ENCODE peak calls at places on chromosomes 5 and 9, in seven cellular contexts. F, D, Q, X, Y, Z and W are unnamed samples.

GRCh38 chr5:163908253-163908652 is 402.8 kb downstream of the MAT2B start:
- DNase-seq in D (no peak), F (no peak), Z (no peak), X (no peak), Y (no peak), Q (no peak), W (no peak)

GRCh38 chr5:180401236-180401907 is 48.2 kb upstream of the GFPT2 start:
- DNase-seq in F (no peak), D (no peak), X (no peak), Y (no peak), Q (no peak), Z (no peak), W (no peak)

GRCh38 chr9:137417161-137418021 is 5.6 kb downstream of the EXD3 start:
- DNase-seq in D (no peak), Z (no peak), X (no peak), Y (no peak), Q (no peak), F (no peak), W (no peak)

GRCh38 chr5:93582677-93583524 is at the start of gene NR2F1:
- DNase-seq in Z (peak; percentile 54), F (no peak), D (no peak), X (no peak), Y (peak; percentile 55), Q (peak; percentile 81), W (no peak)

GRCh38 chr9:18906656-18907395 is 126.2 kb downstream of the SAXO1 start:
- DNase-seq in Q (no peak), F (no peak), D (no peak), X (no peak), Z (no peak), Y (no peak), W (peak; percentile 7)

GRCh38 chr5:149422429-149423286 is 43.6 kb upstream of the IL17B start:
- DNase-seq in X (no peak), F (no peak), D (peak; percentile 95), Q (peak; percentile 41), Z (no peak), Y (peak; percentile 47), W (no peak)

GRCh38 chr9:123255718-123256117 is 12.7 kb downstream of the STRBP start:
- DNase-seq in Z (no peak), Q (no peak), F (no peak), Y (no peak), D (no peak), X (no peak), W (no peak)

GRCh38 chr9:136075881-136076678 is 19.0 kb downstream of the NACC2 start:
- DNase-seq in Y (no peak), F (no peak), Q (no peak), D (no peak), Z (no peak), X (no peak), W (peak; percentile 34)

GRCh38 chr5:172765766-172766286 is 5.2 kb downstream of the DUSP1 start:
- DNase-seq in Z (peak; percentile 85), F (no peak), Q (no peak), D (no peak), Y (peak; percentile 40), X (no peak), W (no peak)

GRCh38 chr9:34457266-34458012 is 931 bp downstream of the FAM219A start:
- DNase-seq in Q (peak; percentile 37), D (peak; percentile 58), X (no peak), F (no peak), Z (peak; percentile 74), Y (peak; percentile 56), W (peak; percentile 33)

GRCh38 chr9:138072897-138073296 is 195.3 kb downstream of the CACNA1B start:
- DNase-seq in Y (no peak), X (no peak), D (no peak), Q (no peak), F (no peak), Z (no peak), W (no peak)

GRCh38 chr9:15231788-15232635 is 75.0 kb downstream of the TTC39B start:
- DNase-seq in Y (no peak), Q (peak; percentile 8), Z (peak; percentile 48), D (peak; percentile 37), F (no peak), X (peak; percentile 10), W (peak; percentile 35)

GRCh38 chr5:68554566-68555279 is 339.2 kb downstream of the PIK3R1 start:
- DNase-seq in Z (no peak), Q (no peak), Y (peak; percentile 44), X (no peak), D (no peak), F (no peak), W (no peak)

GRCh38 chr9:26975728-26976707 is 19.8 kb downstream of the IFT74 start:
- DNase-seq in Z (peak; percentile 37), X (no peak), Y (peak; percentile 56), Q (peak; percentile 57), F (no peak), D (peak; percentile 60), W (peak; percentile 6)

GRCh38 chr5:171826132-171826531 is 40.5 kb downstream of the SMIM23 start:
- DNase-seq in X (no peak), Y (no peak), Z (no peak), D (no peak), F (no peak), Q (no peak), W (no peak)

GRCh38 chr5:144032375-144032774 is 138.1 kb downstream of the YIPF5 start:
- DNase-seq in X (no peak), F (no peak), Q (no peak), Y (no peak), D (peak; percentile 2), Z (no peak), W (no peak)

GRCh38 chr9:89440046-89440445 is 57.9 kb downstream of the SEMA4D start:
- DNase-seq in Y (no peak), X (no peak), F (no peak), D (no peak), Z (no peak), Q (no peak), W (no peak)

GRCh38 chr5:66653380-66653779 is 57.2 kb downstream of the MAST4 start:
- DNase-seq in D (no peak), Q (no peak), Y (no peak), Z (peak; percentile 87), F (no peak), X (no peak), W (no peak)

GRCh38 chr9:109586993-109587392 is 88.9 kb upstream of the PTPN3 start:
- DNase-seq in Z (no peak), F (no peak), Q (no peak), X (no peak), Y (no peak), D (no peak), W (no peak)

GRCh38 chr5:59553992-59554391 is 339.5 kb downstream of the PDE4D start:
- DNase-seq in Y (no peak), Z (no peak), X (no peak), Q (no peak), D (no peak), F (no peak), W (no peak)
- TF ChIP-seq CTCF in Y (no peak), Z (no peak), X (no peak), Q (no peak), D (no peak), F (no peak), W (no peak)

GRCh38 chr5:137234973-137235943 is 263.9 kb downstream of the SPOCK1 start:
- DNase-seq in D (no peak), X (no peak), Y (no peak), F (no peak), Q (no peak), Z (peak; percentile 98), W (no peak)
- TF ChIP-seq CTCF in D (no peak), X (no peak), Y (no peak), F (no peak), Q (peak; percentile 13), Z (no peak), W (no peak)

GRCh38 chr9:79629721-79630120 is 58.0 kb downstream of the TLE4 start:
- DNase-seq in Y (no peak), Z (no peak), Q (no peak), D (no peak), F (no peak), X (no peak), W (no peak)

GRCh38 chr9:79619930-79620329 is 48.2 kb downstream of the TLE4 start:
- DNase-seq in X (no peak), D (no peak), Q (no peak), Y (no peak), Z (no peak), F (no peak), W (no peak)

GRCh38 chr9:79621916-79622575 is 50.3 kb downstream of the TLE4 start:
- DNase-seq in Q (no peak), Y (no peak), X (no peak), Z (no peak), D (no peak), F (no peak), W (no peak)

GRCh38 chr9:79623799-79624721 is 52.3 kb downstream of the TLE4 start:
- DNase-seq in D (no peak), Q (no peak), X (peak; percentile 62), F (peak; percentile 59), Z (peak; percentile 92), Y (peak; percentile 38), W (peak; percentile 78)
- TF ChIP-seq CTCF in D (no peak), Q (no peak), X (no peak), F (no peak), Z (no peak), Y (no peak), W (no peak)

DNA sequence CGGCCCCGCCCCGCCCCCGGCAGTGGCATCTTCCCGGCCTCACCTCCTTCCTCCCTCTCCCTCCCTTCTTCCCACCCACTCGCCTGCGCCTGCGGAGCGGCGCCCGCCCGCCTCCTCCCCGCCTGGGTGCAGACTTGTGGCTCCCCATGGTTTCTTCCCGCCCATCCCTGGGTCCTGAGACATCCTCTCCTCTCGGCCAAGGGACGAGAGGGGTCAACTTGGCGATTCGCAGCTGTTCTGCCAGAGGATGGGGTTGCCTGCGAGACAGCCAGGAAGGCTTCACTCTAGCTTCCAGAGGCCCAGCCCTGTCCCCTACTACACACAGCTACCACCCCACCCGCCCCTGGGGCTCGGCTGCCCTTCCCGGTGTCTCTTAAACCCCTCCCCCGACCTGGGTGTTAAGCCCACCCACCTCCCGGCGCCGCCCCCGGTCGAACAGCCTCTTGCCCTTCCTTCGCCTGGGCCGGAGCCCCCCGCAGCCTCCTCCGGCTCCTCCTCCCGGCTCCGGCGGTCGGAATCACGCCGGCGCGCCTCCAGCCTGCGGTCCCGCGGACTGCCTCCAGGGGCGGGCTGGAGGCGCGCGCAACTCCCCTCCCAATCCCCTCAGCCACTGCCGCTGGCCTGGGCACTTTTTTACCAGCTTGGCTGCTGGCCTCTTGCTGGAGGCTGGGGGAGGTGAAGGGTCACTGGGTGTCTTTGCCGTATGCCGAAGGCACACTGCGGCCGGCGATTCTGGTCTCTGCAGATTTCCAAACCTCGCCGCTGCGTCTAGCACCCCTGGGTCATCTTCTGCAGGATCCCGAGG is 1.9 kb downstream of the JADE2 start:
- DNase-seq in Y (peak; percentile 81), X (peak; percentile 96), Z (peak; percentile 90), Q (peak; percentile 73), F (peak; percentile 63), D (peak; percentile 94), W (peak; percentile 91)
- TF ChIP-seq CTCF in Y (peak; percentile 97), X (peak; percentile 84), Z (peak; percentile 62), Q (peak; percentile 72), F (peak; percentile 80), D (peak; percentile 80), W (peak; percentile 89)